ENCODE peak calls at places on chromosomes 7 and 10, in five cellular contexts. One of them, this sample, is unnamed.

GRCh38 chr7:128362670-128363069 is 1.2 kb upstream of the PRRT4 start:
- DNase-seq in GM18507: no peak
- DNase-seq in anterior cingulate cortex: no peak
- DNase-seq in RPMI7951: peak
- DNase-seq in DMS153: no peak
- DNase-seq in this sample: no peak

GRCh38 chr7:5397657-5398237 is 25.9 kb downstream of the TNRC18 start:
- DNase-seq in RPMI7951: no peak
- DNase-seq in GM18507: no peak
- DNase-seq in anterior cingulate cortex: no peak
- DNase-seq in DMS153: no peak
- DNase-seq in this sample: peak

GRCh38 chr10:80191589-80192270 is 13.6 kb downstream of the ANXA11 start:
- DNase-seq in RPMI7951: no peak
- DNase-seq in anterior cingulate cortex: no peak
- DNase-seq in GM18507: no peak
- DNase-seq in DMS153: no peak
- DNase-seq in this sample: no peak

GRCh38 chr7:5612695-5613094 is 168.8 kb downstream of the RNF216 start:
- DNase-seq in DMS153: no peak
- DNase-seq in GM18507: no peak
- DNase-seq in anterior cingulate cortex: no peak
- DNase-seq in RPMI7951: no peak
- DNase-seq in this sample: no peak

GRCh38 chr10:131915990-131916766 is 15.4 kb downstream of the PPP2R2D start:
- DNase-seq in DMS153: no peak
- DNase-seq in RPMI7951: no peak
- DNase-seq in anterior cingulate cortex: no peak
- DNase-seq in GM18507: no peak
- DNase-seq in this sample: no peak

GRCh38 chr7:138755831-138756590 is 41.8 kb upstream of the TMEM213 start:
- DNase-seq in anterior cingulate cortex: no peak
- DNase-seq in GM18507: no peak
- DNase-seq in RPMI7951: peak
- DNase-seq in DMS153: no peak
- DNase-seq in this sample: no peak

GRCh38 chr10:110664483-110665420 is 20.6 kb downstream of the RBM20 start:
- DNase-seq in DMS153: no peak
- DNase-seq in anterior cingulate cortex: no peak
- DNase-seq in GM18507: no peak
- DNase-seq in RPMI7951: peak
- DNase-seq in this sample: no peak

GRCh38 chr7:34845666-34846361 is 187.8 kb downstream of the NPSR1 start:
- DNase-seq in RPMI7951: peak
- DNase-seq in anterior cingulate cortex: no peak
- DNase-seq in DMS153: peak
- DNase-seq in GM18507: no peak
- DNase-seq in this sample: no peak

GRCh38 chr10:77501152-77501845 is 136.3 kb downstream of the KCNMA1 start:
- DNase-seq in DMS153: no peak
- DNase-seq in GM18507: no peak
- DNase-seq in RPMI7951: peak
- DNase-seq in anterior cingulate cortex: peak
- DNase-seq in this sample: no peak

GRCh38 chr7:1569016-1569415 is 816 bp downstream of the PSMG3 start:
- DNase-seq in anterior cingulate cortex: no peak
- DNase-seq in GM18507: no peak
- DNase-seq in DMS153: no peak
- DNase-seq in RPMI7951: peak
- DNase-seq in this sample: no peak

GRCh38 chr7:55365680-55366460 is 733 bp downstream of the LANCL2 start:
- DNase-seq in GM18507: peak
- DNase-seq in anterior cingulate cortex: peak
- DNase-seq in DMS153: peak
- DNase-seq in RPMI7951: peak
- DNase-seq in this sample: peak

GRCh38 chr10:80133221-80133620 is 691 bp downstream of the PLAC9 start:
- DNase-seq in RPMI7951: no peak
- DNase-seq in anterior cingulate cortex: no peak
- DNase-seq in GM18507: no peak
- DNase-seq in DMS153: no peak
- DNase-seq in this sample: no peak

GRCh38 chr7:77565917-77566316 is 28.8 kb downstream of the PTPN12 start:
- DNase-seq in RPMI7951: peak
- DNase-seq in DMS153: no peak
- DNase-seq in anterior cingulate cortex: no peak
- DNase-seq in GM18507: no peak
- DNase-seq in this sample: no peak

GRCh38 chr10:103168436-103168835 is 24.6 kb downstream of the NT5C2 start:
- DNase-seq in RPMI7951: no peak
- DNase-seq in anterior cingulate cortex: no peak
- DNase-seq in DMS153: no peak
- DNase-seq in GM18507: no peak
- DNase-seq in this sample: no peak

GRCh38 chr10:44752451-44753441 is 158.4 kb upstream of the TMEM72 start:
- DNase-seq in DMS153: peak
- DNase-seq in RPMI7951: peak
- DNase-seq in anterior cingulate cortex: no peak
- DNase-seq in GM18507: no peak
- DNase-seq in this sample: no peak

GRCh38 chr10:3486346-3487065 is 298.5 kb downstream of the KLF6 start:
- DNase-seq in RPMI7951: peak
- DNase-seq in anterior cingulate cortex: no peak
- DNase-seq in GM18507: no peak
- DNase-seq in DMS153: peak
- DNase-seq in this sample: no peak

GRCh38 chr10:66307826-66308225 is 618.0 kb upstream of the LRRTM3 start:
- DNase-seq in RPMI7951: no peak
- DNase-seq in GM18507: no peak
- DNase-seq in anterior cingulate cortex: no peak
- DNase-seq in DMS153: no peak
- DNase-seq in this sample: no peak

GRCh38 chr7:2405601-2406345 is 2.4 kb downstream of the CHST12 start:
- DNase-seq in anterior cingulate cortex: no peak
- DNase-seq in DMS153: no peak
- DNase-seq in GM18507: peak
- DNase-seq in RPMI7951: no peak
- DNase-seq in this sample: no peak

GRCh38 chr10:17226891-17227303 is 1.1 kb upstream of the VIM start:
- DNase-seq in GM18507: no peak
- DNase-seq in DMS153: no peak
- DNase-seq in RPMI7951: peak
- DNase-seq in anterior cingulate cortex: no peak
- DNase-seq in this sample: no peak

GRCh38 chr7:118531566-118531965 is 307.1 kb downstream of the ANKRD7 start:
- DNase-seq in anterior cingulate cortex: no peak
- DNase-seq in DMS153: no peak
- DNase-seq in RPMI7951: no peak
- DNase-seq in GM18507: no peak
- DNase-seq in this sample: no peak

GRCh38 chr10:117926491-117926890 is 120.2 kb downstream of the RAB11FIP2 start:
- DNase-seq in RPMI7951: no peak
- DNase-seq in anterior cingulate cortex: no peak
- DNase-seq in GM18507: no peak
- DNase-seq in DMS153: no peak
- DNase-seq in this sample: no peak

GRCh38 chr7:30260246-30260768 is 24.1 kb upstream of the ZNRF2 start:
- DNase-seq in anterior cingulate cortex: no peak
- DNase-seq in GM18507: no peak
- DNase-seq in RPMI7951: no peak
- DNase-seq in DMS153: no peak
- DNase-seq in this sample: no peak

GRCh38 chr7:130397472-130397871 is 17.2 kb downstream of the CPA1 start:
- DNase-seq in GM18507: no peak
- DNase-seq in RPMI7951: no peak
- DNase-seq in anterior cingulate cortex: no peak
- DNase-seq in DMS153: no peak
- DNase-seq in this sample: no peak

GRCh38 chr10:50577681-50578350 is 45.9 kb downstream of the SGMS1 start:
- DNase-seq in GM18507: no peak
- DNase-seq in DMS153: peak
- DNase-seq in RPMI7951: peak
- DNase-seq in anterior cingulate cortex: no peak
- DNase-seq in this sample: no peak

GRCh38 chr10:112634096-112634830 is 187.2 kb downstream of the VTI1A start:
- DNase-seq in DMS153: no peak
- DNase-seq in anterior cingulate cortex: no peak
- DNase-seq in RPMI7951: peak
- DNase-seq in GM18507: no peak
- DNase-seq in this sample: no peak

GRCh38 chr10:24706479-24707118 is 17.1 kb downstream of the ARHGAP21 start:
- DNase-seq in anterior cingulate cortex: no peak
- DNase-seq in RPMI7951: peak
- DNase-seq in GM18507: no peak
- DNase-seq in DMS153: peak
- DNase-seq in this sample: no peak

GRCh38 chr10:13143761-13144160 is 17.6 kb upstream of the MCM10 start:
- DNase-seq in anterior cingulate cortex: no peak
- DNase-seq in DMS153: no peak
- DNase-seq in RPMI7951: no peak
- DNase-seq in GM18507: no peak
- DNase-seq in this sample: no peak

GRCh38 chr7:38932509-38933168 is 23.6 kb upstream of the VPS41 start:
- DNase-seq in RPMI7951: peak
- DNase-seq in GM18507: peak
- DNase-seq in anterior cingulate cortex: no peak
- DNase-seq in DMS153: peak
- DNase-seq in this sample: peak

GRCh38 chr7:2052657-2053048 is 180.1 kb downstream of the MAD1L1 start:
- DNase-seq in anterior cingulate cortex: no peak
- DNase-seq in DMS153: no peak
- DNase-seq in GM18507: no peak
- DNase-seq in RPMI7951: no peak
- DNase-seq in this sample: no peak

GRCh38 chr7:129665013-129665401 is 53.5 kb downstream of the NRF1 start:
- DNase-seq in DMS153: no peak
- DNase-seq in anterior cingulate cortex: no peak
- DNase-seq in RPMI7951: peak
- DNase-seq in GM18507: no peak
- DNase-seq in this sample: no peak

GRCh38 chr7:135102372-135102771 is 45.5 kb upstream of the TMEM140 start:
- DNase-seq in RPMI7951: no peak
- DNase-seq in anterior cingulate cortex: no peak
- DNase-seq in DMS153: no peak
- DNase-seq in GM18507: peak
- DNase-seq in this sample: no peak